ENCODE peak calls at places on chromosomes 12 and 14, in nine cellular contexts. One of them, this sample, is unnamed.

GRCh38 chr14:84785997-84786396 is 743.9 kb upstream of the FLRT2 start:
- DNase-seq in NCI-H1694: no peak
- DNase-seq in A549: no peak
- DNase-seq in lung: no peak
- DNase-seq in GM03348: peak
- DNase-seq in stimulated activated CD4-positive, alpha-beta T cell treated with anti-CD3 and anti-CD28 coated beads, Interleukin-1b, Interleukin-23, amount 100 ng/mL, for 1 hour: no peak
- DNase-seq in NCI-H1105 treated with DMSO at 0.1 percent for 48 hours: no peak
- DNase-seq in immature natural killer cell: no peak
- DNase-seq in OCI-LY7: no peak
- DNase-seq in this sample: no peak

GRCh38 chr12:112013601-112014402 is 576 bp downstream of the ERP29 start:
- DNase-seq in NCI-H1694: peak
- DNase-seq in A549: peak
- DNase-seq in lung: peak
- DNase-seq in GM03348: peak
- DNase-seq in stimulated activated CD4-positive, alpha-beta T cell treated with anti-CD3 and anti-CD28 coated beads, Interleukin-1b, Interleukin-23, amount 100 ng/mL, for 1 hour: peak
- DNase-seq in NCI-H1105 treated with DMSO at 0.1 percent for 48 hours: peak
- DNase-seq in immature natural killer cell: peak
- DNase-seq in OCI-LY7: peak
- DNase-seq in this sample: peak

GRCh38 chr14:72904840-72905561 is 11.1 kb upstream of the DPF3 start:
- DNase-seq in NCI-H1694: peak
- DNase-seq in A549: peak
- DNase-seq in lung: peak
- DNase-seq in GM03348: peak
- DNase-seq in stimulated activated CD4-positive, alpha-beta T cell treated with anti-CD3 and anti-CD28 coated beads, Interleukin-1b, Interleukin-23, amount 100 ng/mL, for 1 hour: no peak
- DNase-seq in NCI-H1105 treated with DMSO at 0.1 percent for 48 hours: peak
- DNase-seq in immature natural killer cell: peak
- DNase-seq in OCI-LY7: peak
- DNase-seq in this sample: no peak

GRCh38 chr14:71956920-71957563 is 24.8 kb downstream of the RGS6 start:
- DNase-seq in NCI-H1694: no peak
- DNase-seq in A549: no peak
- DNase-seq in lung: no peak
- DNase-seq in GM03348: no peak
- DNase-seq in stimulated activated CD4-positive, alpha-beta T cell treated with anti-CD3 and anti-CD28 coated beads, Interleukin-1b, Interleukin-23, amount 100 ng/mL, for 1 hour: no peak
- DNase-seq in NCI-H1105 treated with DMSO at 0.1 percent for 48 hours: no peak
- DNase-seq in immature natural killer cell: no peak
- DNase-seq in OCI-LY7: peak
- DNase-seq in this sample: no peak

GRCh38 chr14:56224691-56225681 is 106.8 kb downstream of the PELI2 start:
- DNase-seq in NCI-H1694: no peak
- DNase-seq in A549: peak
- DNase-seq in lung: no peak
- DNase-seq in GM03348: no peak
- DNase-seq in stimulated activated CD4-positive, alpha-beta T cell treated with anti-CD3 and anti-CD28 coated beads, Interleukin-1b, Interleukin-23, amount 100 ng/mL, for 1 hour: no peak
- DNase-seq in NCI-H1105 treated with DMSO at 0.1 percent for 48 hours: no peak
- DNase-seq in immature natural killer cell: no peak
- DNase-seq in OCI-LY7: no peak
- DNase-seq in this sample: no peak

GRCh38 chr12:49017764-49018281 is 753 bp downstream of the PRKAG1 start:
- DNase-seq in NCI-H1694: no peak
- DNase-seq in A549: no peak
- DNase-seq in lung: no peak
- DNase-seq in GM03348: peak
- DNase-seq in stimulated activated CD4-positive, alpha-beta T cell treated with anti-CD3 and anti-CD28 coated beads, Interleukin-1b, Interleukin-23, amount 100 ng/mL, for 1 hour: no peak
- DNase-seq in NCI-H1105 treated with DMSO at 0.1 percent for 48 hours: no peak
- DNase-seq in immature natural killer cell: peak
- DNase-seq in OCI-LY7: peak
- DNase-seq in this sample: no peak

GRCh38 chr14:95756127-95756526 is 42.2 kb upstream of the TCL1A start:
- DNase-seq in NCI-H1694: no peak
- DNase-seq in A549: no peak
- DNase-seq in lung: no peak
- DNase-seq in GM03348: no peak
- DNase-seq in stimulated activated CD4-positive, alpha-beta T cell treated with anti-CD3 and anti-CD28 coated beads, Interleukin-1b, Interleukin-23, amount 100 ng/mL, for 1 hour: no peak
- DNase-seq in NCI-H1105 treated with DMSO at 0.1 percent for 48 hours: no peak
- DNase-seq in immature natural killer cell: no peak
- DNase-seq in OCI-LY7: no peak
- DNase-seq in this sample: no peak

GRCh38 chr12:67651380-67651695 is 2.8 kb downstream of the DYRK2 start:
- DNase-seq in NCI-H1694: peak
- DNase-seq in A549: peak
- DNase-seq in lung: no peak
- DNase-seq in GM03348: peak
- DNase-seq in stimulated activated CD4-positive, alpha-beta T cell treated with anti-CD3 and anti-CD28 coated beads, Interleukin-1b, Interleukin-23, amount 100 ng/mL, for 1 hour: no peak
- DNase-seq in NCI-H1105 treated with DMSO at 0.1 percent for 48 hours: no peak
- DNase-seq in immature natural killer cell: peak
- DNase-seq in OCI-LY7: peak
- DNase-seq in this sample: no peak

GRCh38 chr12:18320036-18320617 is 58.8 kb downstream of the PIK3C2G start:
- DNase-seq in NCI-H1694: peak
- DNase-seq in A549: peak
- DNase-seq in lung: no peak
- DNase-seq in GM03348: peak
- DNase-seq in stimulated activated CD4-positive, alpha-beta T cell treated with anti-CD3 and anti-CD28 coated beads, Interleukin-1b, Interleukin-23, amount 100 ng/mL, for 1 hour: no peak
- DNase-seq in NCI-H1105 treated with DMSO at 0.1 percent for 48 hours: no peak
- DNase-seq in immature natural killer cell: no peak
- DNase-seq in OCI-LY7: peak
- DNase-seq in this sample: peak

GRCh38 chr12:132255642-132256041 is 73.7 kb downstream of the GALNT9 start:
- DNase-seq in NCI-H1694: no peak
- DNase-seq in A549: no peak
- DNase-seq in lung: no peak
- DNase-seq in GM03348: no peak
- DNase-seq in stimulated activated CD4-positive, alpha-beta T cell treated with anti-CD3 and anti-CD28 coated beads, Interleukin-1b, Interleukin-23, amount 100 ng/mL, for 1 hour: no peak
- DNase-seq in NCI-H1105 treated with DMSO at 0.1 percent for 48 hours: no peak
- DNase-seq in immature natural killer cell: no peak
- DNase-seq in OCI-LY7: no peak
- DNase-seq in this sample: no peak

GRCh38 chr14:53915364-53916014 is 41.1 kb downstream of the BMP4 start:
- DNase-seq in NCI-H1694: no peak
- DNase-seq in A549: no peak
- DNase-seq in lung: no peak
- DNase-seq in GM03348: no peak
- DNase-seq in stimulated activated CD4-positive, alpha-beta T cell treated with anti-CD3 and anti-CD28 coated beads, Interleukin-1b, Interleukin-23, amount 100 ng/mL, for 1 hour: no peak
- DNase-seq in NCI-H1105 treated with DMSO at 0.1 percent for 48 hours: no peak
- DNase-seq in immature natural killer cell: no peak
- DNase-seq in OCI-LY7: no peak
- DNase-seq in this sample: no peak

GRCh38 chr12:67220065-67220464 is 49.1 kb upstream of the CAND1 start:
- DNase-seq in NCI-H1694: peak
- DNase-seq in A549: no peak
- DNase-seq in lung: no peak
- DNase-seq in GM03348: no peak
- DNase-seq in stimulated activated CD4-positive, alpha-beta T cell treated with anti-CD3 and anti-CD28 coated beads, Interleukin-1b, Interleukin-23, amount 100 ng/mL, for 1 hour: no peak
- DNase-seq in NCI-H1105 treated with DMSO at 0.1 percent for 48 hours: peak
- DNase-seq in immature natural killer cell: no peak
- DNase-seq in OCI-LY7: no peak
- DNase-seq in this sample: no peak

GRCh38 chr14:75510547-75510946 is 11.7 kb upstream of the BATF start:
- DNase-seq in NCI-H1694: no peak
- DNase-seq in A549: no peak
- DNase-seq in lung: no peak
- DNase-seq in GM03348: no peak
- DNase-seq in stimulated activated CD4-positive, alpha-beta T cell treated with anti-CD3 and anti-CD28 coated beads, Interleukin-1b, Interleukin-23, amount 100 ng/mL, for 1 hour: no peak
- DNase-seq in NCI-H1105 treated with DMSO at 0.1 percent for 48 hours: no peak
- DNase-seq in immature natural killer cell: no peak
- DNase-seq in OCI-LY7: no peak
- DNase-seq in this sample: no peak

GRCh38 chr12:5556033-5556614 is 124.2 kb downstream of the NTF3 start:
- DNase-seq in NCI-H1694: no peak
- DNase-seq in A549: peak
- DNase-seq in lung: no peak
- DNase-seq in GM03348: no peak
- DNase-seq in stimulated activated CD4-positive, alpha-beta T cell treated with anti-CD3 and anti-CD28 coated beads, Interleukin-1b, Interleukin-23, amount 100 ng/mL, for 1 hour: no peak
- DNase-seq in NCI-H1105 treated with DMSO at 0.1 percent for 48 hours: no peak
- DNase-seq in immature natural killer cell: no peak
- DNase-seq in OCI-LY7: peak
- DNase-seq in this sample: no peak

GRCh38 chr12:123049398-123050250 is 69.1 kb downstream of the ARL6IP4 start:
- DNase-seq in NCI-H1694: no peak
- DNase-seq in A549: no peak
- DNase-seq in lung: no peak
- DNase-seq in GM03348: peak
- DNase-seq in stimulated activated CD4-positive, alpha-beta T cell treated with anti-CD3 and anti-CD28 coated beads, Interleukin-1b, Interleukin-23, amount 100 ng/mL, for 1 hour: no peak
- DNase-seq in NCI-H1105 treated with DMSO at 0.1 percent for 48 hours: no peak
- DNase-seq in immature natural killer cell: no peak
- DNase-seq in OCI-LY7: no peak
- DNase-seq in this sample: no peak

GRCh38 chr14:65961004-65961403 is 525.2 kb upstream of the CCDC196 start:
- DNase-seq in NCI-H1694: peak
- DNase-seq in A549: peak
- DNase-seq in lung: peak
- DNase-seq in GM03348: peak
- DNase-seq in stimulated activated CD4-positive, alpha-beta T cell treated with anti-CD3 and anti-CD28 coated beads, Interleukin-1b, Interleukin-23, amount 100 ng/mL, for 1 hour: peak
- DNase-seq in NCI-H1105 treated with DMSO at 0.1 percent for 48 hours: peak
- DNase-seq in immature natural killer cell: peak
- DNase-seq in OCI-LY7: peak
- DNase-seq in this sample: no peak

GRCh38 chr12:80565276-80565675 is 121.2 kb downstream of the PTPRQ start:
- DNase-seq in NCI-H1694: peak
- DNase-seq in A549: no peak
- DNase-seq in lung: no peak
- DNase-seq in GM03348: no peak
- DNase-seq in stimulated activated CD4-positive, alpha-beta T cell treated with anti-CD3 and anti-CD28 coated beads, Interleukin-1b, Interleukin-23, amount 100 ng/mL, for 1 hour: no peak
- DNase-seq in NCI-H1105 treated with DMSO at 0.1 percent for 48 hours: peak
- DNase-seq in immature natural killer cell: no peak
- DNase-seq in OCI-LY7: peak
- DNase-seq in this sample: no peak

GRCh38 chr12:24778486-24779304 is 170.2 kb downstream of the BCAT1 start:
- DNase-seq in NCI-H1694: peak
- DNase-seq in A549: peak
- DNase-seq in lung: no peak
- DNase-seq in GM03348: peak
- DNase-seq in stimulated activated CD4-positive, alpha-beta T cell treated with anti-CD3 and anti-CD28 coated beads, Interleukin-1b, Interleukin-23, amount 100 ng/mL, for 1 hour: no peak
- DNase-seq in NCI-H1105 treated with DMSO at 0.1 percent for 48 hours: peak
- DNase-seq in immature natural killer cell: no peak
- DNase-seq in OCI-LY7: peak
- DNase-seq in this sample: peak

GRCh38 chr12:58893421-58893986 is 26.8 kb downstream of the LRIG3 start:
- DNase-seq in NCI-H1694: no peak
- DNase-seq in A549: no peak
- DNase-seq in lung: no peak
- DNase-seq in GM03348: no peak
- DNase-seq in stimulated activated CD4-positive, alpha-beta T cell treated with anti-CD3 and anti-CD28 coated beads, Interleukin-1b, Interleukin-23, amount 100 ng/mL, for 1 hour: no peak
- DNase-seq in NCI-H1105 treated with DMSO at 0.1 percent for 48 hours: no peak
- DNase-seq in immature natural killer cell: no peak
- DNase-seq in OCI-LY7: no peak
- DNase-seq in this sample: no peak

GRCh38 chr12:121857322-121858246 is 1.1 kb downstream of the HPD start:
- DNase-seq in NCI-H1694: no peak
- DNase-seq in A549: no peak
- DNase-seq in lung: no peak
- DNase-seq in GM03348: no peak
- DNase-seq in stimulated activated CD4-positive, alpha-beta T cell treated with anti-CD3 and anti-CD28 coated beads, Interleukin-1b, Interleukin-23, amount 100 ng/mL, for 1 hour: no peak
- DNase-seq in NCI-H1105 treated with DMSO at 0.1 percent for 48 hours: no peak
- DNase-seq in immature natural killer cell: no peak
- DNase-seq in OCI-LY7: no peak
- DNase-seq in this sample: no peak

GRCh38 chr14:101709962-101710891 is 51.3 kb upstream of the PPP2R5C start:
- DNase-seq in NCI-H1694: no peak
- DNase-seq in A549: no peak
- DNase-seq in lung: peak
- DNase-seq in GM03348: no peak
- DNase-seq in stimulated activated CD4-positive, alpha-beta T cell treated with anti-CD3 and anti-CD28 coated beads, Interleukin-1b, Interleukin-23, amount 100 ng/mL, for 1 hour: no peak
- DNase-seq in NCI-H1105 treated with DMSO at 0.1 percent for 48 hours: no peak
- DNase-seq in immature natural killer cell: peak
- DNase-seq in OCI-LY7: no peak
- DNase-seq in this sample: no peak

GRCh38 chr14:41799817-41800216 is 193.1 kb downstream of the LRFN5 start:
- DNase-seq in NCI-H1694: no peak
- DNase-seq in A549: no peak
- DNase-seq in lung: no peak
- DNase-seq in GM03348: no peak
- DNase-seq in stimulated activated CD4-positive, alpha-beta T cell treated with anti-CD3 and anti-CD28 coated beads, Interleukin-1b, Interleukin-23, amount 100 ng/mL, for 1 hour: no peak
- DNase-seq in NCI-H1105 treated with DMSO at 0.1 percent for 48 hours: no peak
- DNase-seq in immature natural killer cell: no peak
- DNase-seq in OCI-LY7: no peak
- DNase-seq in this sample: no peak

GRCh38 chr12:71440393-71441349 is 1.1 kb downstream of the LGR5 start:
- DNase-seq in NCI-H1694: no peak
- DNase-seq in A549: no peak
- DNase-seq in lung: no peak
- DNase-seq in GM03348: peak
- DNase-seq in stimulated activated CD4-positive, alpha-beta T cell treated with anti-CD3 and anti-CD28 coated beads, Interleukin-1b, Interleukin-23, amount 100 ng/mL, for 1 hour: no peak
- DNase-seq in NCI-H1105 treated with DMSO at 0.1 percent for 48 hours: no peak
- DNase-seq in immature natural killer cell: no peak
- DNase-seq in OCI-LY7: no peak
- DNase-seq in this sample: no peak

GRCh38 chr14:48274826-48275225 is 599.4 kb upstream of the MDGA2 start:
- DNase-seq in NCI-H1694: no peak
- DNase-seq in A549: no peak
- DNase-seq in lung: no peak
- DNase-seq in GM03348: no peak
- DNase-seq in stimulated activated CD4-positive, alpha-beta T cell treated with anti-CD3 and anti-CD28 coated beads, Interleukin-1b, Interleukin-23, amount 100 ng/mL, for 1 hour: no peak
- DNase-seq in NCI-H1105 treated with DMSO at 0.1 percent for 48 hours: no peak
- DNase-seq in immature natural killer cell: no peak
- DNase-seq in OCI-LY7: no peak
- DNase-seq in this sample: no peak

GRCh38 chr14:104843442-104844305 is 21.4 kb upstream of the CEP170B start:
- DNase-seq in NCI-H1694: no peak
- DNase-seq in A549: no peak
- DNase-seq in lung: no peak
- DNase-seq in GM03348: peak
- DNase-seq in stimulated activated CD4-positive, alpha-beta T cell treated with anti-CD3 and anti-CD28 coated beads, Interleukin-1b, Interleukin-23, amount 100 ng/mL, for 1 hour: no peak
- DNase-seq in NCI-H1105 treated with DMSO at 0.1 percent for 48 hours: no peak
- DNase-seq in immature natural killer cell: no peak
- DNase-seq in OCI-LY7: no peak
- DNase-seq in this sample: no peak

GRCh38 chr12:630656-631632 is 32.3 kb downstream of the NINJ2 start:
- DNase-seq in NCI-H1694: no peak
- DNase-seq in A549: no peak
- DNase-seq in lung: peak
- DNase-seq in GM03348: no peak
- DNase-seq in stimulated activated CD4-positive, alpha-beta T cell treated with anti-CD3 and anti-CD28 coated beads, Interleukin-1b, Interleukin-23, amount 100 ng/mL, for 1 hour: peak
- DNase-seq in NCI-H1105 treated with DMSO at 0.1 percent for 48 hours: no peak
- DNase-seq in immature natural killer cell: peak
- DNase-seq in OCI-LY7: no peak
- DNase-seq in this sample: no peak

GRCh38 chr12:13505224-13505623 is 308.7 kb downstream of the EMP1 start:
- DNase-seq in NCI-H1694: no peak
- DNase-seq in A549: no peak
- DNase-seq in lung: no peak
- DNase-seq in GM03348: no peak
- DNase-seq in stimulated activated CD4-positive, alpha-beta T cell treated with anti-CD3 and anti-CD28 coated beads, Interleukin-1b, Interleukin-23, amount 100 ng/mL, for 1 hour: no peak
- DNase-seq in NCI-H1105 treated with DMSO at 0.1 percent for 48 hours: no peak
- DNase-seq in immature natural killer cell: no peak
- DNase-seq in OCI-LY7: no peak
- DNase-seq in this sample: no peak